ENCODE peak calls at places on chromosomes 6 and 20, in four cellular contexts. J, I, C and D are unnamed samples.

GRCh38 chr20:41055679-41056078 is 27.1 kb downstream of the TOP1 start:
- DNase-seq in J (no peak), C (no peak), I (no peak), D (no peak)

GRCh38 chr20:57162253-57162652 is 104.2 kb downstream of the BMP7 start:
- DNase-seq in J (no peak), C (no peak), I (no peak), D (no peak)

GRCh38 chr20:45459606-45460005 is 9.9 kb upstream of the WFDC2 start:
- DNase-seq in C (peak), I (no peak), J (no peak), D (peak)

GRCh38 chr6:156828280-156828703 is 51.1 kb downstream of the ARID1B start:
- DNase-seq in J (peak), I (no peak), C (peak), D (peak)

GRCh38 chr20:48329676-48330644 is 497.8 kb downstream of the PREX1 start:
- DNase-seq in C (peak), I (no peak), J (no peak), D (peak)

GRCh38 chr6:147061152-147061551 is 143.1 kb upstream of the STXBP5 start:
- DNase-seq in C (no peak), I (no peak), J (no peak), D (no peak)

GRCh38 chr6:52994789-52995078 is 350 bp downstream of the GSTA4 start:
- DNase-seq in I (no peak), J (peak), C (no peak), D (no peak)

GRCh38 chr20:33113387-33113908 is 34.0 kb downstream of the BPIFB4 start:
- DNase-seq in J (no peak), C (no peak), I (no peak), D (no peak)

GRCh38 chr20:64116541-64117423 is 9.4 kb upstream of the NPBWR2 start:
- DNase-seq in J (no peak), I (no peak), C (peak), D (no peak)

GRCh38 chr6:77492529-77492928 is 29.2 kb upstream of the HTR1B start:
- DNase-seq in J (peak), C (no peak), I (no peak), D (no peak)

GRCh38 chr6:150692604-150693003 is 92.9 kb downstream of the PLEKHG1 start:
- DNase-seq in J (no peak), I (no peak), C (no peak), D (no peak)

GRCh38 chr6:163346529-163346961 is 68.0 kb upstream of the QKI start:
- DNase-seq in C (no peak), J (no peak), I (no peak), D (no peak)

GRCh38 chr20:38272961-38273360 is 12.4 kb upstream of the KIAA1755 start:
- DNase-seq in I (no peak), C (no peak), J (no peak), D (peak)

GRCh38 chr6:117548797-117549301 is 53.5 kb downstream of the GOPC start:
- DNase-seq in C (peak), I (no peak), J (no peak), D (peak)

GRCh38 chr6:79525272-79526100 is 11.7 kb downstream of the LCA5 start:
- DNase-seq in C (peak), J (peak), I (no peak), D (peak)

GRCh38 chr6:83735461-83735860 is 26.6 kb upstream of the SNAP91 start:
- DNase-seq in I (no peak), J (no peak), C (no peak), D (no peak)

GRCh38 chr6:18823782-18824386 is 436.7 kb downstream of the RNF144B start:
- DNase-seq in I (peak), J (peak), C (peak), D (peak)

GRCh38 chr6:144339859-144340452 is 54.8 kb downstream of the UTRN start:
- DNase-seq in J (no peak), C (no peak), I (no peak), D (no peak)

GRCh38 chr6:55250400-55250799 is 76.1 kb downstream of the HCRTR2 start:
- DNase-seq in C (no peak), I (peak), J (no peak), D (no peak)

GRCh38 chr6:10552237-10552810 is 31.2 kb downstream of the GCNT2 start:
- DNase-seq in J (no peak), I (no peak), C (no peak), D (no peak)

GRCh38 chr6:21404577-21404976 is 189.0 kb upstream of the SOX4 start:
- DNase-seq in C (no peak), I (no peak), J (no peak), D (no peak)

GRCh38 chr6:1201547-1202200 is 110.2 kb upstream of the FOXQ1 start:
- DNase-seq in C (no peak), J (no peak), I (no peak), D (no peak)

GRCh38 chr6:38404355-38404754 is 235.4 kb downstream of the BTBD9 start:
- DNase-seq in J (no peak), I (no peak), C (no peak), D (peak)